ENCODE peak calls at places on chromosome 13, in four cellular contexts. One of them, this sample, is unnamed. For H3K4me1, the result is how much of the 10 kb centered on the place peaks cover.

GRCh38 chr13:111047326-111047725 is 67.8 kb upstream of the ARHGEF7 start:
- DNase-seq in uterus: no peak
- DNase-seq in A673: no peak
- DNase-seq in tibial nerve: no peak
- DNase-seq in this sample: no peak

GRCh38 chr13:76723551-76724232 is 162.5 kb downstream of the KCTD12 start:
- DNase-seq in A673: no peak
- DNase-seq in tibial nerve: no peak
- DNase-seq in uterus: no peak
- DNase-seq in this sample: peak

GRCh38 chr13:113176292-113176691 is 17.8 kb downstream of the PROZ start:
- DNase-seq in uterus: no peak
- DNase-seq in tibial nerve: no peak
- DNase-seq in A673: no peak
- DNase-seq in this sample: no peak

GRCh38 chr13:31896427-31896826 is 135.1 kb upstream of the FRY start:
- DNase-seq in uterus: no peak
- DNase-seq in tibial nerve: no peak
- DNase-seq in A673: peak
- DNase-seq in this sample: no peak

GRCh38 chr13:113846639-113847318 is 17.1 kb downstream of the GAS6 start:
- DNase-seq in tibial nerve: no peak
- DNase-seq in A673: no peak
- DNase-seq in uterus: no peak
- DNase-seq in this sample: peak

GRCh38 chr13:109644069-109644750 is 142.2 kb downstream of the IRS2 start:
- DNase-seq in A673: no peak
- DNase-seq in tibial nerve: no peak
- DNase-seq in uterus: no peak
- DNase-seq in this sample: no peak

GRCh38 chr13:97205971-97206370 is 16.2 kb upstream of the MBNL2 start:
- DNase-seq in A673: no peak
- DNase-seq in uterus: no peak
- DNase-seq in tibial nerve: no peak
- DNase-seq in this sample: peak

GRCh38 chr13:48860369-48860768 is 115.3 kb upstream of the FNDC3A start:
- DNase-seq in A673: no peak
- DNase-seq in uterus: no peak
- DNase-seq in tibial nerve: no peak
- DNase-seq in this sample: no peak

GRCh38 chr13:102816633-102817032 is 17.7 kb downstream of the BIVM start:
- DNase-seq in A673: no peak
- DNase-seq in tibial nerve: no peak
- DNase-seq in uterus: no peak
- DNase-seq in this sample: no peak

GRCh38 chr13:33270906-33271538 is 14.5 kb downstream of the STARD13 start:
- DNase-seq in A673: no peak
- DNase-seq in tibial nerve: no peak
- DNase-seq in uterus: no peak
- DNase-seq in this sample: no peak
- H3K4me1 ChIP-seq in A673: half or more
- H3K4me1 ChIP-seq in tibial nerve: half or more
- H3K4me1 ChIP-seq in uterus: under half
- H3K4me1 ChIP-seq in this sample: under half

GRCh38 chr13:47039106-47039505 is 142.3 kb upstream of the HTR2A start:
- DNase-seq in uterus: no peak
- DNase-seq in tibial nerve: no peak
- DNase-seq in A673: no peak
- DNase-seq in this sample: no peak
- H3K27ac ChIP-seq in uterus: no peak
- H3K27ac ChIP-seq in tibial nerve: no peak
- H3K27ac ChIP-seq in A673: no peak
- H3K27ac ChIP-seq in this sample: no peak

DNA sequence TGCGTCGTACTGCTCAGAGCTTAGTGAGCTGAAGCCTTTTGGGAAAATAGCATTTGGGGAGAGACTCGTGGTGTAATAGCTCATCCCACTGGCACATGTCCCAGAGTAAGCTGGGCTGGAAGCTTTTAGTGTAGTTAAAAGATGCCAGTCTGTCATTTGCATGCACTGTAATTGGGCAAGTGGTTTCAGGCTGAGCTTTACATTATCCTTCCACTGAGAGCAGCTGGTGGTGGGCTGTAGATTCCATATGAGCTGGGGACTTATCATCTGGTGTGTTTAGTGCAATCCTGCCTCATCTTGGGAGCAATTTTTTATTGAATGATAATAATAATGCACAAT is 69.9 kb downstream of the LRCH1 start:
- DNase-seq in tibial nerve: no peak
- DNase-seq in uterus: peak
- DNase-seq in A673: peak
- DNase-seq in this sample: no peak
- H3K4me3 ChIP-seq in tibial nerve: no peak
- H3K4me3 ChIP-seq in uterus: no peak
- H3K4me3 ChIP-seq in A673: peak
- H3K4me3 ChIP-seq in this sample: no peak

DNA sequence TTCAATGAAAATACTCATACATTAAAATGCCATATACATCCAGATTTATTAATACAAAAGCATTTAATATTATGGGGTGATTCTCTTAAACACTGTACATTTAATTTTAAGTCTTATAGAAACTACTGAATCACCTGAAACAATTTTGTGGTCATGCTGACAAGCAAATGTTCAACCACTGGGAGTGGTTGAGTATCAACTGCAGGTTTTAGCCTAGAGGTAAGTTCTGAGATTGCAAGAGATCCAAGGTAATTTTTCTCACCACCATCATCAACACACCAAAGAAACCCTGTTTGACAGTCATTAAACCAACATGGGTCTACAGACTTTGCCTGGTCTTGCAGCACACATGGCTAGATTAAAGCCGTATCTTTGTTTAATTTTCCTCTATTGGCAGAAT is 196.3 kb downstream of the LHFPL6 start:
- DNase-seq in tibial nerve: no peak
- DNase-seq in A673: no peak
- DNase-seq in uterus: no peak
- DNase-seq in this sample: no peak
- H3K4me1 ChIP-seq in tibial nerve: half or more
- H3K4me1 ChIP-seq in A673: half or more
- H3K4me1 ChIP-seq in uterus: under half
- H3K4me1 ChIP-seq in this sample: under half